ENCODE peak calls at places on chromosomes 1 and 21, in four cellular contexts. One of them, this sample, is unnamed.

GRCh38 chr1:34147301-34147700 is 17.7 kb downstream of the CSMD2 start:
- DNase-seq in HepG2: no peak
- DNase-seq in GM12878: no peak
- DNase-seq in K562: no peak
- DNase-seq in this sample: no peak

GRCh38 chr1:15326691-15327530 is 79.9 kb downstream of the FHAD1 start:
- DNase-seq in GM12878: no peak
- DNase-seq in K562: no peak
- DNase-seq in HepG2: no peak
- DNase-seq in this sample: no peak

GRCh38 chr1:21734526-21734925 is 48.4 kb downstream of the USP48 start:
- DNase-seq in GM12878: no peak
- DNase-seq in K562: no peak
- DNase-seq in HepG2: no peak
- DNase-seq in this sample: no peak

GRCh38 chr21:45992311-45993209 is 11.0 kb downstream of the COL6A1 start:
- DNase-seq in GM12878: no peak
- DNase-seq in K562: no peak
- DNase-seq in HepG2: no peak
- DNase-seq in this sample: peak

GRCh38 chr1:164912290-164912689 is 353.3 kb downstream of the PBX1 start:
- DNase-seq in HepG2: no peak
- DNase-seq in GM12878: no peak
- DNase-seq in K562: no peak
- DNase-seq in this sample: no peak

GRCh38 chr1:170001266-170001665 is 73.2 kb downstream of the KIFAP3 start:
- DNase-seq in K562: no peak
- DNase-seq in GM12878: no peak
- DNase-seq in HepG2: no peak
- DNase-seq in this sample: no peak

GRCh38 chr21:36627242-36627641 is 71.7 kb upstream of the SIM2 start:
- DNase-seq in HepG2: no peak
- DNase-seq in K562: no peak
- DNase-seq in GM12878: no peak
- DNase-seq in this sample: no peak

GRCh38 chr1:112092656-112093371 is 103.3 kb upstream of the KCND3 start:
- DNase-seq in HepG2: no peak
- DNase-seq in GM12878: no peak
- DNase-seq in K562: no peak
- DNase-seq in this sample: peak

GRCh38 chr1:170273556-170274501 is 128.1 kb downstream of the NTMT2 start:
- DNase-seq in GM12878: peak
- DNase-seq in HepG2: no peak
- DNase-seq in K562: no peak
- DNase-seq in this sample: no peak

GRCh38 chr1:186620951-186621350 is 59.3 kb downstream of the PTGS2 start:
- DNase-seq in HepG2: no peak
- DNase-seq in GM12878: peak
- DNase-seq in K562: no peak
- DNase-seq in this sample: no peak

GRCh38 chr21:24310780-24311179 is 1296.5 kb downstream of the MRPL39 start:
- DNase-seq in GM12878: no peak
- DNase-seq in K562: no peak
- DNase-seq in HepG2: no peak
- DNase-seq in this sample: no peak

GRCh38 chr21:26107439-26107838 is 63.1 kb downstream of the APP start:
- DNase-seq in K562: no peak
- DNase-seq in GM12878: no peak
- DNase-seq in HepG2: no peak
- DNase-seq in this sample: no peak

GRCh38 chr1:22238356-22239224 is 95.7 kb upstream of the WNT4 start:
- DNase-seq in K562: no peak
- DNase-seq in GM12878: no peak
- DNase-seq in HepG2: no peak
- DNase-seq in this sample: no peak

GRCh38 chr21:44295163-44295601 is 4.7 kb upstream of the PFKL start:
- DNase-seq in HepG2: no peak
- DNase-seq in GM12878: no peak
- DNase-seq in K562: no peak
- DNase-seq in this sample: no peak

GRCh38 chr21:41677671-41678015 is 89.2 kb downstream of the RIPK4 start:
- DNase-seq in HepG2: no peak
- DNase-seq in GM12878: no peak
- DNase-seq in K562: no peak
- DNase-seq in this sample: no peak

GRCh38 chr21:41152149-41152548 is 15.8 kb upstream of the BACE2 start:
- DNase-seq in HepG2: no peak
- DNase-seq in K562: no peak
- DNase-seq in GM12878: no peak
- DNase-seq in this sample: no peak

DNA sequence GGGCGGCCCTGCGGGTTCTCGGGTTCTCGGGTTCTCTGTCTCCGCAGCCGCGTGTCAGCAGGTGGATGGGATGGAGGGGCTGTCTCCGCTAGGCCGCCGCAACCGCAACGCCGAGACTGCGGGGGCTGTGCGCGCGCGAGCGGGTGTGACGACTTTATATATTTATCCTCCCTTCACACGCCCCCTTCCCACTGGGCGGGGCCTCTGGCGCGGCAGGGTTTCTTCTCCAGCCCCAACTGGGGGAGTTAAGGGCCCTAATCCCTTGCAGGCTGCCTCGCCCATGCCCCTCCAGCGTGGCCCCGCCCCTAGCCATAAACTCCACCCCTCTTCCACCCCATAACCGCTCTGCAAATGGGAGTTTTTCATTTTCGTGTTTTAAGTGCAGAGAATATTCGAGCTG is 3.4 kb downstream of the IGSF21 start:
- DNase-seq in K562: peak
- DNase-seq in HepG2: no peak
- DNase-seq in GM12878: no peak
- DNase-seq in this sample: peak
- TF ChIP-seq TCF7 in K562: no peak
- TF ChIP-seq TCF7 in HepG2: no peak
- TF ChIP-seq TCF7 in GM12878: no peak
- TF ChIP-seq TCF7 in this sample: no peak

GRCh38 chr1:210117681-210118170 is 114.9 kb upstream of the SERTAD4 start:
- DNase-seq in GM12878: no peak
- DNase-seq in HepG2: no peak
- DNase-seq in K562: no peak
- DNase-seq in this sample: no peak
- TF ChIP-seq NR2C2 in GM12878: no peak
- TF ChIP-seq NR2C2 in HepG2: no peak
- TF ChIP-seq NR2C2 in K562: no peak
- TF ChIP-seq NR2C2 in this sample: no peak

DNA sequence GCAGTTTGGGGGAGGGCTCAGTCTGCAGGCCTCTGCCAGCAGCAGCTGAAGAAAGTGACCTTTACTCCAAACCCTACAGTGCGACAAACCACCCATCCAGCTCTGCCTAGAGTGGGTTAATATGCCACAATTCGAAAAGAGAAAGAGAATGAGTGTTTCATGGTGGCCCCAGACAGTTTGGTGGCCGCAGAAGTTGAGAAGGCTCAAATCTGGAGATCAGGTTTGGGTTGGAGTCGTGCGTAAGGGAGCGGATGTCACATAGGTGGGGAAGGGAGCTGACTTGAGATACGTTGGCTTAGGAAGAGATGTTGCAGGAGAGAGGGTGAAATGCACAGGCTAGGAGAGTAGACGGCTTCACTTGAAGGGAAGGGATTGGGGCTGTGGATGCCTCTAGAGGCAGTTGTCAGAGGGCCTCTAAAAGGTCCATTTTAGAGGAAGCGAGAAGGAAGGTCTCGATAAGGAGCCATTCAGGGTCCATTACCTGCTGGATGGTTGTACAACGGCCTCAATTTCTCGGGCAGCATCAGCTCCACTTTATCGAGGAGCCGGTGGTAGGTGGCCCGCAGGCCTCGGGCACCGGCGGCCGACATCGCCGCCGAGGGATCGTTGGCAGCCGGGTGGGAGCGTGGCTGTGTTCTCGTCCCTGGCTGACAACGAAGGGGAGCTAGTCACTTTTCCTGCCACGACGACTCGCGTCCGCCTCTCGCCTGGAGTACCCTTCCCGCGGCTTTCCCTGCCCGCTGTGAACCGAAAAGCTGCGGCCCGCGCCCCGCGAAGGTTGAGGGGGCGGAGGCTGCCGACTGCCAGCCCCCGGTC is 1.0 kb upstream of the DCAF6 start:
- DNase-seq in K562: peak
- DNase-seq in HepG2: peak
- DNase-seq in GM12878: no peak
- DNase-seq in this sample: no peak
- TF ChIP-seq TCF7 in K562: no peak
- TF ChIP-seq TCF7 in HepG2: no peak
- TF ChIP-seq TCF7 in GM12878: no peak
- TF ChIP-seq TCF7 in this sample: no peak

GRCh38 chr1:223460566-223461189 is 67.5 kb downstream of the CCDC185 start:
- DNase-seq in GM12878: no peak
- DNase-seq in K562: no peak
- DNase-seq in HepG2: no peak
- DNase-seq in this sample: no peak

GRCh38 chr1:223456747-223457146 is 63.5 kb downstream of the CCDC185 start:
- DNase-seq in HepG2: no peak
- DNase-seq in K562: no peak
- DNase-seq in GM12878: no peak
- DNase-seq in this sample: no peak

GRCh38 chr1:223454959-223455358 is 61.7 kb downstream of the CCDC185 start:
- DNase-seq in GM12878: no peak
- DNase-seq in HepG2: no peak
- DNase-seq in K562: no peak
- DNase-seq in this sample: no peak

GRCh38 chr1:223455470-223455869 is 62.3 kb downstream of the CCDC185 start:
- DNase-seq in K562: no peak
- DNase-seq in HepG2: no peak
- DNase-seq in GM12878: no peak
- DNase-seq in this sample: no peak
- TF ChIP-seq NR2C2 in K562: no peak
- TF ChIP-seq NR2C2 in HepG2: no peak
- TF ChIP-seq NR2C2 in GM12878: no peak
- TF ChIP-seq NR2C2 in this sample: no peak

GRCh38 chr1:172845371-172845770 is 186.5 kb downstream of the FASLG start:
- DNase-seq in K562: no peak
- DNase-seq in HepG2: no peak
- DNase-seq in GM12878: no peak
- DNase-seq in this sample: no peak
- TF ChIP-seq TCF7 in K562: no peak
- TF ChIP-seq TCF7 in HepG2: no peak
- TF ChIP-seq TCF7 in GM12878: peak
- TF ChIP-seq TCF7 in this sample: no peak